ENCODE peak calls at places on chromosomes 16 and 17, in ten cellular contexts. I is stimulated activated CD4-positive, alpha-beta T cell treated with anti-CD3 and anti-CD28 coated beads, Interleukin-1b, Interleukin-23, amount 100 ng/mL, for 24 hours; U is Caki2; H is foreskin fibroblast; O is cardiac fibroblast; C is tibial nerve; R is esophagus muscularis mucosa; A is DMS53; J is heart right ventricle; N is effector CD4-positive, alpha-beta T cell. E is an unnamed sample.

GRCh38 chr16:69691980-69692911 is 34.1 kb downstream of the NQO1 start:
- DNase-seq in I (no peak), U (no peak), H (peak; percentile 24), O (peak; percentile 23), C (no peak), R (no peak), A (no peak), J (no peak), N (no peak), E (no peak)

GRCh38 chr17:36608280-36608679 is 6.9 kb downstream of the MRM1 start:
- DNase-seq in I (no peak), U (no peak), H (no peak), O (no peak), C (no peak), R (no peak), A (no peak), J (no peak), N (no peak), E (no peak)

GRCh38 chr17:44354582-44355309 is 8.9 kb downstream of the FAM171A2 start:
- DNase-seq in I (peak; percentile 45), U (no peak), H (no peak), O (no peak), C (no peak), R (no peak), A (no peak), J (no peak), N (peak; percentile 52), E (peak; percentile 76)

GRCh38 chr16:88437367-88437964 is 15.6 kb upstream of the ZFPM1 start:
- DNase-seq in I (peak; percentile 45), U (no peak), H (no peak), O (peak; percentile 44), C (no peak), R (no peak), A (peak; percentile 55), J (no peak), N (peak; percentile 61), E (peak; percentile 61)

GRCh38 chr17:19369846-19370492 is 7.4 kb upstream of the B9D1 start:
- DNase-seq in I (no peak), U (no peak), H (no peak), O (no peak), C (no peak), R (no peak), A (no peak), J (peak; percentile 54), N (no peak), E (peak; percentile 15)

GRCh38 chr17:76446449-76447231 is 6.3 kb downstream of the UBE2O start:
- DNase-seq in I (no peak), U (peak; percentile 90), H (peak; percentile 69), O (peak; percentile 80), C (no peak), R (no peak), A (peak; percentile 69), J (no peak), N (no peak), E (no peak)

GRCh38 chr17:15334266-15334665 is 7.1 kb downstream of the TEKT3 start:
- DNase-seq in I (no peak), U (no peak), H (no peak), O (no peak), C (no peak), R (no peak), A (no peak), J (no peak), N (no peak), E (no peak)

GRCh38 chr17:44005527-44005864 is 1.1 kb downstream of the NAGS start:
- DNase-seq in I (no peak), U (no peak), H (no peak), O (no peak), C (no peak), R (no peak), A (no peak), J (no peak), N (no peak), E (no peak)